ENCODE peak calls at places on chromosomes 13 and 19, in four cellular contexts. W, T, M and B are unnamed samples.

GRCh38 chr19:35066691-35067563 is 25.4 kb downstream of the HPN start:
- DNase-seq in W (peak; percentile 89), T (peak; percentile 93), M (peak; percentile 89), B (peak; percentile 87)

GRCh38 chr19:18046066-18046718 is 38.2 kb downstream of the ARRDC2 start:
- DNase-seq in W (no peak), T (no peak), M (no peak), B (no peak)

GRCh38 chr13:114078501-114079451 is 53.6 kb downstream of the RASA3 start:
- DNase-seq in W (peak; percentile 50), T (peak; percentile 65), M (no peak), B (peak; percentile 72)

GRCh38 chr13:110103479-110103878 is 203.5 kb downstream of the COL4A1 start:
- DNase-seq in W (no peak), T (no peak), M (no peak), B (no peak)

GRCh38 chr19:45254044-45254531 is 3.0 kb downstream of the MARK4 start:
- DNase-seq in W (no peak), T (no peak), M (no peak), B (no peak)

GRCh38 chr19:49678970-49679831 is 2.1 kb downstream of the PRMT1 start:
- DNase-seq in W (peak; percentile 44), T (no peak), M (no peak), B (no peak)

GRCh38 chr19:43465468-43466120 is at the start of gene LYPD3:
- DNase-seq in W (peak; percentile 62), T (no peak), M (no peak), B (no peak)

GRCh38 chr13:46181799-46182490 is at the start of gene LCP1:
- DNase-seq in W (no peak), T (no peak), M (no peak), B (no peak)

GRCh38 chr19:37963190-37963947 is 56.4 kb downstream of the SIPA1L3 start:
- DNase-seq in W (no peak), T (peak; percentile 44), M (no peak), B (no peak)

GRCh38 chr19:50300814-50301606 is 28.2 kb downstream of the KCNC3 start:
- DNase-seq in W (no peak), T (no peak), M (no peak), B (no peak)

GRCh38 chr13:20227730-20228129 is 4.4 kb downstream of the GJB6 start:
- DNase-seq in W (no peak), T (no peak), M (no peak), B (no peak)

GRCh38 chr13:114115796-114116195 is 16.6 kb downstream of the RASA3 start:
- DNase-seq in W (peak; percentile 48), T (peak; percentile 54), M (no peak), B (no peak)

GRCh38 chr19:35269425-35270117 is 809 bp downstream of the USF2 start:
- DNase-seq in W (peak; percentile 94), T (peak; percentile 94), M (peak; percentile 91), B (peak; percentile 95)